ENCODE peak calls at places on chromosomes 13 and 19, in seven cellular contexts. N is H9; A is A549; S is thoracic aorta; X is esophagus squamous epithelium; I is testis; R is CD4-positive, alpha-beta T cell. Z is an unnamed sample.

GRCh38 chr13:71808708-71809107 is 58.3 kb downstream of the DACH1 start:
- DNase-seq in N (no peak), A (no peak), S (no peak), X (no peak), I (no peak), R (no peak), Z (no peak)

GRCh38 chr19:51166846-51167490 is 24.9 kb downstream of the SIGLEC7 start:
- DNase-seq in N (no peak), A (no peak), S (no peak), X (no peak), I (no peak), R (peak), Z (no peak)

GRCh38 chr13:27024781-27025492 is 146.7 kb downstream of the USP12 start:
- DNase-seq in N (peak), A (no peak), S (no peak), X (no peak), I (no peak), R (no peak), Z (peak)

GRCh38 chr13:77838271-77838670 is 80.4 kb downstream of the EDNRB start:
- DNase-seq in N (no peak), A (no peak), S (no peak), X (no peak), I (no peak), R (no peak), Z (no peak)

GRCh38 chr19:29092712-29093552 is 120.0 kb downstream of the UQCRFS1 start:
- DNase-seq in N (peak), A (no peak), S (no peak), X (no peak), I (peak), R (no peak), Z (no peak)

GRCh38 chr19:1947651-1948209 is 6.8 kb downstream of the CSNK1G2 start:
- DNase-seq in N (peak), A (no peak), S (no peak), X (no peak), I (no peak), R (no peak), Z (no peak)

GRCh38 chr13:29362849-29363604 is 232.5 kb downstream of the SLC7A1 start:
- DNase-seq in N (peak), A (peak), S (no peak), X (no peak), I (peak), R (peak), Z (peak)

GRCh38 chr13:98976941-98977340 is 923 bp downstream of the DOCK9 start:
- DNase-seq in N (no peak), A (no peak), S (no peak), X (no peak), I (no peak), R (no peak), Z (no peak)

GRCh38 chr13:79807554-79807953 is 326.6 kb downstream of the NDFIP2 start:
- DNase-seq in N (no peak), A (no peak), S (no peak), X (no peak), I (no peak), R (no peak), Z (no peak)

GRCh38 chr19:13902993-13903555 is 2.8 kb downstream of the BRME1 start:
- DNase-seq in N (no peak), A (no peak), S (no peak), X (no peak), I (no peak), R (no peak), Z (peak)
- TF ChIP-seq CTCF in N (peak), A (peak), S (no peak), X (no peak), I (peak), R (no peak), Z (peak)

GRCh38 chr19:18208098-18208951 is 4.5 kb upstream of the RAB3A start:
- DNase-seq in N (peak), A (no peak), S (no peak), X (no peak), I (peak), R (peak), Z (peak)
- H3K27ac ChIP-seq in N (no peak), A (no peak), S (no peak), X (no peak), I (peak), R (no peak), Z (no peak)

DNA sequence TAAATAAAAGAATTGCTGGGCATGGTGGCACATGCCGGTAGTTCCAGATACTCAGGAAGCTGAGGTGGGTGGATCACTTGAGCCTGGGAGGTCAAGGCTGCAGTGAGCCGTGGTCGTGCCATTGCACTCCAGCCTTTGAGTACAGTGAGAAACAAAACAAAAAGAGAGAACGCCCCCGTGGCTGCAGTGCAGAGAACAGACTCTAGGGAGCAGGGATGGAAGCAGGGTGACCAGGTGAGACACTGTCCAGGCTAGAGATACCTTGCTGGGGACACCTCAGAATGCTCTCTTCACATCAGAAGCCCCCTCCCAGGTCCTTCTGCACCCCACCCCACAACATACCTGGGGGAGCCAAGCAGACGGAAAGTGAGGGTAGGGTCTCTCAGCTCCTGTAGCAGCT is 24.8 kb downstream of the MAP4K1 start:
- DNase-seq in N (peak), A (no peak), S (no peak), X (no peak), I (no peak), R (no peak), Z (no peak)
- TF ChIP-seq CTCF in N (peak), A (no peak), S (no peak), X (no peak), I (no peak), R (no peak), Z (no peak)

DNA sequence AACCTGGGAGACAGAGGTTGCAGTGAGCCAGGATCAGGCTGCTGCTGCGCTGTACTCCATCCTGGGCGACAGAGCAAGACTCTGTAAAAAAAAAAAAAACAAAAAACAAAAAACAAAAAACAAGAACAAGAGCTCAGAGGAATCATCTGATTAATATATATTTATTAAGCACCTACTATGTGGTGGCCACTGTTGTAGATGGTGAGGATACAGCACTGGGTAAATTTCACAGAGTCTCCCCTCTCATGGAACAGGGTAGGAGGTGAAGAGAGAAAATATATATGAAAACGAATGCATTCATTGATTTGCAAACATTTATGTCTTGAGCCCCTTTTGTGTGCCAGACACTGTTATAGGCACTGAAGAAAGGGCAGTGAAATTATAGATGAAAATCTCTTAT is 5.9 kb upstream of the SERTAD1 start:
- DNase-seq in N (no peak), A (no peak), S (no peak), X (no peak), I (no peak), R (no peak), Z (no peak)
- H3K27ac ChIP-seq in N (no peak), A (peak), S (peak), X (no peak), I (no peak), R (no peak), Z (no peak)

GRCh38 chr13:75495938-75496337 is 14.0 kb upstream of the TBC1D4 start:
- DNase-seq in N (no peak), A (no peak), S (no peak), X (no peak), I (no peak), R (no peak), Z (no peak)

GRCh38 chr13:75489502-75490263 is 7.7 kb upstream of the TBC1D4 start:
- DNase-seq in N (no peak), A (no peak), S (no peak), X (no peak), I (peak), R (no peak), Z (no peak)

GRCh38 chr13:75493156-75493555 is 11.2 kb upstream of the TBC1D4 start:
- DNase-seq in N (no peak), A (no peak), S (no peak), X (no peak), I (no peak), R (no peak), Z (no peak)

GRCh38 chr13:75492389-75492788 is 10.4 kb upstream of the TBC1D4 start:
- DNase-seq in N (no peak), A (no peak), S (no peak), X (no peak), I (no peak), R (no peak), Z (no peak)

GRCh38 chr13:75494491-75494890 is 12.5 kb upstream of the TBC1D4 start:
- DNase-seq in N (no peak), A (no peak), S (no peak), X (no peak), I (no peak), R (no peak), Z (no peak)
- TF ChIP-seq CTCF in N (no peak), A (no peak), S (no peak), X (no peak), I (no peak), R (no peak), Z (no peak)

DNA sequence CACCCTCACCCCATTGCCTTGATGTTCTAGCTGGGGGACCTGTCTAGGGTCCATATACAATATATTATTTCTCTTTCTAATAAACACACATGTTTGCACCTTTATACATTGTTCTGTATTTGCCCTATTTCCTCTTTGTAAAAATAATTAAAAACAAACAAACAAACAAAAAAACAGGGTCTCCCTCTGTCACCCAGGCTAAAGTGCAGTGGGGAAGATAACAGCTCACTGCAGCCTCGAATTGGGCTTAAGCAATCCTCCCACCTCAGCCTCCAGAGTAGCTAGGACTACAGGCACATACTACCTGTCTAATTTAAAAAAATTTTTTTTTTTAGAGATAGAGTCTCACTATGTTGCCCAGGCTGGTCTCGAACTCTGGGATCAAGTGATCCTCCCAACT is 5.9 kb upstream of the FBN3 start:
- DNase-seq in N (no peak), A (no peak), S (no peak), X (no peak), I (no peak), R (no peak), Z (no peak)
- H3K27ac ChIP-seq in N (no peak), A (no peak), S (no peak), X (no peak), I (no peak), R (no peak), Z (no peak)

GRCh38 chr19:3163943-3164342 is 14.6 kb upstream of the S1PR4 start:
- DNase-seq in N (no peak), A (no peak), S (no peak), X (no peak), I (no peak), R (no peak), Z (no peak)
- TF ChIP-seq CTCF in N (no peak), A (no peak), S (no peak), X (no peak), I (no peak), R (no peak), Z (no peak)

GRCh38 chr13:114043421-114044053 is 69.7 kb upstream of the C13orf46 start:
- DNase-seq in N (peak), A (peak), S (no peak), X (peak), I (no peak), R (no peak), Z (peak)
- H3K27ac ChIP-seq in N (no peak), A (peak), S (no peak), X (no peak), I (no peak), R (no peak), Z (peak)

GRCh38 chr19:4976412-4977298 is 7.7 kb downstream of the KDM4B start:
- DNase-seq in N (peak), A (peak), S (peak), X (peak), I (peak), R (no peak), Z (no peak)
- TF ChIP-seq CTCF in N (peak), A (peak), S (peak), X (peak), I (no peak), R (no peak), Z (peak)

DNA sequence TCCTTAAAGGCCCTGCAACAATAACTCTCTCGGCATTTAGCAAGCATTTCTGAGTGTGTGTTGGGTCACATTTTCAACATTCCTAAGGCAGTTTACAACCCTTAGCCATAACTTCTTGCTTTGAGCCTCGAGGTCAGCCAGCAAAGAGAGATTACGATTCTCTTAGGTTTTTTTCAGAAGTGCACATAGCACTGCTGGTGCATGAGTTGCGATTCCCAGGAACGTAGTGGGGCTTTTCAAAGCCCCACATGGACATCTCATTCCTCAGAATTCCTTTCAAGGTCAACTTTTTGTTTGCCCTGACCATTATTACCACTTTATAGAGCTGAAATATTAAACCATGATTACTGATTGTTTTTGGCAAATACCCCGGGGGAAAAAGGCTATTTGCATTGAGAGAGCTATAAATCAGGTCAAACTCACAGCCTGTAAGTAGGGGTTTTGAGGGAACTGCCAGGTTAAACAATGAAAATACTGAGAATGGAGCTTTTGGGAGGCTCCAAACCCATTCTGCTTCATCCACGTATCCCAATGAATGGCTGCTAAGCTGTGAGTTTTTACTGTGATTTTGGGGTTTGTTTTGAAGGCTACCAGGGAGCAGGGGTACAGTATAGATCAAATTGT is 705.4 kb downstream of the GPC5 start:
- DNase-seq in N (no peak), A (no peak), S (no peak), X (no peak), I (peak), R (no peak), Z (no peak)
- H3K27ac ChIP-seq in N (no peak), A (no peak), S (no peak), X (no peak), I (no peak), R (no peak), Z (no peak)